ENCODE peak calls at places on chromosomes 6 and 20, in seven cellular contexts. U, W, V, E, H, M and B are unnamed samples.

GRCh38 chr6:21263531-21264287 is 329.8 kb upstream of the SOX4 start:
- DNase-seq in U (no peak), W (no peak), V (no peak), E (no peak), H (no peak), M (no peak), B (no peak)

GRCh38 chr20:46803446-46804020 is 91.1 kb upstream of the EYA2 start:
- DNase-seq in U (no peak), W (no peak), V (no peak), E (no peak), H (no peak), M (no peak), B (no peak)

GRCh38 chr20:13024581-13024980 is 15.8 kb downstream of the SPTLC3 start:
- DNase-seq in U (no peak), W (no peak), V (no peak), E (no peak), H (no peak), M (peak; percentile 35), B (no peak)

GRCh38 chr6:8014947-8015346 is 49.2 kb downstream of the BLOC1S5 start:
- DNase-seq in U (no peak), W (no peak), V (no peak), E (no peak), H (no peak), M (no peak), B (no peak)

GRCh38 chr20:32138921-32139320 is 29.4 kb downstream of the TM9SF4 start:
- DNase-seq in U (peak; percentile 25), W (no peak), V (no peak), E (no peak), H (no peak), M (no peak), B (no peak)

GRCh38 chr6:53725791-53726575 is 60.4 kb upstream of the KLHL31 start:
- DNase-seq in U (peak; percentile 93), W (peak; percentile 86), V (peak; percentile 88), E (peak; percentile 69), H (peak; percentile 92), M (peak; percentile 72), B (no peak)

GRCh38 chr6:130215526-130215925 is 7.2 kb downstream of the SAMD3 start:
- DNase-seq in U (no peak), W (no peak), V (no peak), E (no peak), H (no peak), M (no peak), B (no peak)

GRCh38 chr20:45100563-45101245 is at the start of gene KCNS1:
- DNase-seq in U (no peak), W (no peak), V (peak; percentile 59), E (no peak), H (no peak), M (no peak), B (no peak)

GRCh38 chr6:63636516-63636968 is 940 bp downstream of the PHF3 start:
- DNase-seq in U (peak; percentile 87), W (peak; percentile 59), V (peak; percentile 50), E (peak; percentile 54), H (peak; percentile 81), M (peak; percentile 37), B (no peak)

GRCh38 chr6:121647905-121648304 is 212.5 kb downstream of the GJA1 start:
- DNase-seq in U (no peak), W (no peak), V (no peak), E (no peak), H (no peak), M (peak; percentile 92), B (no peak)

GRCh38 chr6:45326698-45327417 is 1.3 kb upstream of the RUNX2 start:
- DNase-seq in U (no peak), W (no peak), V (no peak), E (no peak), H (no peak), M (no peak), B (no peak)

GRCh38 chr6:1665214-1665613 is 55.5 kb downstream of the FOXC1 start:
- DNase-seq in U (no peak), W (no peak), V (no peak), E (no peak), H (no peak), M (no peak), B (no peak)

GRCh38 chr6:22513667-22514066 is 55.7 kb upstream of the HDGFL1 start:
- DNase-seq in U (no peak), W (no peak), V (no peak), E (no peak), H (no peak), M (no peak), B (no peak)

GRCh38 chr6:128491041-128491642 is 29.3 kb downstream of the PTPRK start:
- DNase-seq in U (no peak), W (no peak), V (no peak), E (no peak), H (no peak), M (peak; percentile 45), B (no peak)

GRCh38 chr6:3037578-3038365 is 30.5 kb upstream of the RIPK1 start:
- DNase-seq in U (no peak), W (no peak), V (no peak), E (no peak), H (no peak), M (no peak), B (no peak)

GRCh38 chr6:150517175-150517574 is 82.5 kb upstream of the PLEKHG1 start:
- DNase-seq in U (no peak), W (no peak), V (no peak), E (no peak), H (no peak), M (no peak), B (no peak)

GRCh38 chr6:112839525-112839961 is 492.4 kb downstream of the RFPL4B start:
- DNase-seq in U (no peak), W (no peak), V (no peak), E (no peak), H (no peak), M (peak; percentile 94), B (no peak)

GRCh38 chr20:36285746-36286447 is 20.2 kb upstream of the DLGAP4 start:
- DNase-seq in U (no peak), W (no peak), V (no peak), E (no peak), H (no peak), M (no peak), B (no peak)

GRCh38 chr6:14193524-14193923 is 76.0 kb downstream of the CD83 start:
- DNase-seq in U (no peak), W (no peak), V (no peak), E (no peak), H (no peak), M (no peak), B (no peak)

GRCh38 chr6:170265655-170266054 is 25.2 kb downstream of the DLL1 start:
- DNase-seq in U (peak; percentile 73), W (peak; percentile 79), V (no peak), E (no peak), H (no peak), M (no peak), B (no peak)

GRCh38 chr20:33490023-33490933 is at the start of gene CBFA2T2:
- DNase-seq in U (no peak), W (peak; percentile 86), V (no peak), E (no peak), H (peak; percentile 90), M (peak; percentile 52), B (no peak)